ENCODE peak calls at places on chromosomes 13 and 19, in ten cellular contexts. Y is thoracic aorta, P is stomach, J is lower leg skin, K is left ventricle myocardium inferior, W is GM13976, D is right atrium auricular region, T is NB4, A is transverse colon, I is epithelial cell of esophagus. C is an unnamed sample.

GRCh38 chr13:48181482-48182145 is 51.4 kb upstream of the ITM2B start:
- DNase-seq in Y (no peak), J (no peak), K (no peak), T (no peak), D (no peak), A (no peak), W (no peak), P (no peak), I (no peak), C (no peak)

GRCh38 chr13:75587679-75588078 is 38.1 kb downstream of the UCHL3 start:
- DNase-seq in K (no peak), W (no peak), P (no peak), D (no peak), A (no peak), T (peak), Y (no peak), I (peak), J (no peak), C (no peak)

GRCh38 chr19:2775556-2776430 is 7.3 kb downstream of the SGTA start:
- DNase-seq in J (peak), W (peak), T (peak), I (no peak), P (peak), D (peak), Y (no peak), K (peak), A (peak), C (no peak)

GRCh38 chr19:13819242-13819641 is 24.0 kb downstream of the ZSWIM4 start:
- DNase-seq in K (no peak), W (no peak), I (no peak), J (no peak), D (no peak), P (no peak), Y (no peak), T (no peak), A (no peak), C (no peak)

GRCh38 chr13:46561691-46562090 is 8.7 kb downstream of the LRCH1 start:
- DNase-seq in T (no peak), Y (no peak), D (no peak), J (no peak), I (no peak), P (no peak), A (no peak), K (no peak), W (no peak), C (no peak)

GRCh38 chr13:26558074-26558805 is 757 bp downstream of the WASF3 start:
- DNase-seq in Y (no peak), D (no peak), T (no peak), A (no peak), J (no peak), W (peak), P (no peak), I (peak), K (peak), C (no peak)

GRCh38 chr13:30997697-30998547 is 65.5 kb downstream of the TEX26 start:
- DNase-seq in K (peak), I (peak), D (no peak), A (no peak), Y (no peak), T (no peak), J (no peak), W (no peak), P (no peak), C (no peak)

GRCh38 chr19:58182577-58182988 is 278 bp upstream of the ZNF274 start:
- DNase-seq in T (peak), J (peak), K (no peak), I (no peak), Y (no peak), A (no peak), P (no peak), D (no peak), W (peak), C (no peak)

GRCh38 chr19:13699786-13700185 is 64.5 kb upstream of the MRI1 start:
- DNase-seq in Y (no peak), J (no peak), P (no peak), K (no peak), T (no peak), A (no peak), W (no peak), I (no peak), D (no peak), C (no peak)

GRCh38 chr13:34678154-34678553 is 263.9 kb upstream of the NBEA start:
- DNase-seq in I (peak), D (no peak), T (no peak), K (no peak), A (no peak), J (no peak), Y (no peak), P (no peak), W (no peak), C (peak)

GRCh38 chr19:49117677-49118564 is 1.0 kb downstream of the C19orf73 start:
- DNase-seq in K (peak), A (no peak), P (no peak), W (no peak), J (no peak), T (no peak), I (no peak), D (no peak), Y (no peak), C (no peak)

GRCh38 chr13:21039097-21039800 is 22.1 kb downstream of the LATS2 start:
- DNase-seq in A (no peak), I (no peak), D (no peak), P (no peak), J (no peak), T (peak), K (no peak), W (no peak), Y (no peak), C (no peak)

GRCh38 chr13:23899555-23899954 is 2.3 kb upstream of the C1QTNF9B start:
- DNase-seq in T (peak), A (no peak), D (no peak), K (no peak), I (peak), P (no peak), W (peak), J (no peak), Y (no peak), C (peak)

GRCh38 chr19:51327066-51327985 is 14.6 kb downstream of the VSIG10L start:
- DNase-seq in J (no peak), A (peak), T (peak), K (peak), Y (no peak), D (no peak), P (peak), W (peak), I (peak), C (no peak)

GRCh38 chr13:59435024-59435423 is 728.7 kb downstream of the DIAPH3 start:
- DNase-seq in P (no peak), I (no peak), A (no peak), Y (no peak), K (no peak), J (no peak), W (no peak), T (no peak), D (no peak), C (no peak)

GRCh38 chr19:31260171-31260933 is 88.9 kb downstream of the TSHZ3 start:
- DNase-seq in D (no peak), W (no peak), K (no peak), Y (no peak), I (no peak), J (no peak), A (no peak), P (peak), T (no peak), C (no peak)

GRCh38 chr13:21695536-21695935 is 24.7 kb downstream of the FGF9 start:
- DNase-seq in I (no peak), D (no peak), W (no peak), J (no peak), T (no peak), K (no peak), P (no peak), A (no peak), Y (no peak), C (no peak)

GRCh38 chr13:98290261-98290660 is 113.2 kb upstream of the RNF113B start:
- DNase-seq in I (no peak), Y (no peak), J (no peak), W (no peak), P (no peak), T (no peak), D (no peak), A (no peak), K (no peak), C (no peak)

GRCh38 chr19:12090807-12091206 is 26.3 kb downstream of the ZNF844 start:
- DNase-seq in W (peak), D (peak), P (peak), K (peak), J (peak), A (peak), I (peak), Y (peak), T (peak), C (peak)

GRCh38 chr13:77062097-77062496 is 35.1 kb upstream of the FBXL3 start:
- DNase-seq in K (no peak), P (no peak), Y (no peak), T (no peak), W (no peak), A (no peak), I (no peak), D (no peak), J (no peak), C (peak)

GRCh38 chr13:83232626-83233025 is 649.6 kb downstream of the SLITRK1 start:
- DNase-seq in A (no peak), I (no peak), W (no peak), K (no peak), Y (no peak), J (no peak), T (no peak), P (no peak), D (no peak), C (no peak)

GRCh38 chr19:49436381-49437017 is 4.8 kb downstream of the SLC17A7 start:
- DNase-seq in Y (no peak), I (no peak), J (no peak), T (no peak), K (no peak), P (no peak), A (no peak), D (no peak), W (peak), C (no peak)

GRCh38 chr13:27172495-27172842 is 858 bp upstream of the USP12 start:
- DNase-seq in A (no peak), Y (no peak), K (no peak), T (peak), J (no peak), D (no peak), I (peak), P (no peak), W (no peak), C (peak)

GRCh38 chr13:110520431-110521295 is 40.9 kb downstream of the RAB20 start:
- DNase-seq in A (peak), J (peak), T (peak), Y (peak), W (no peak), P (peak), K (peak), D (peak), I (no peak), C (no peak)

GRCh38 chr19:29248332-29248844 is 35.4 kb upstream of the UQCRFS1 start:
- DNase-seq in W (no peak), I (no peak), A (no peak), P (no peak), J (no peak), D (no peak), Y (no peak), K (no peak), T (no peak), C (no peak)

GRCh38 chr13:99307247-99307646 is at the start of gene GPR183:
- DNase-seq in A (no peak), T (peak), P (no peak), Y (no peak), W (peak), J (no peak), K (no peak), I (peak), D (no peak), C (peak)

GRCh38 chr19:46748325-46749109 is 2.3 kb upstream of the STRN4 start:
- DNase-seq in P (peak), W (no peak), T (peak), A (peak), Y (no peak), D (no peak), K (peak), J (no peak), I (peak), C (peak)

GRCh38 chr19:18098891-18099622 is 1.5 kb downstream of the MAST3 start:
- DNase-seq in K (no peak), I (no peak), A (peak), D (no peak), J (no peak), Y (no peak), T (no peak), W (peak), P (peak), C (no peak)

GRCh38 chr13:113369881-113370280 is 6.0 kb upstream of the GRTP1 start:
- DNase-seq in A (no peak), P (peak), J (no peak), W (no peak), D (peak), Y (no peak), T (no peak), K (no peak), I (no peak), C (no peak)

GRCh38 chr19:3359850-3360493 is 6.4 kb upstream of the NFIC start:
- DNase-seq in T (peak), J (no peak), A (no peak), D (no peak), P (no peak), K (no peak), I (peak), W (peak), Y (no peak), C (no peak)

GRCh38 chr13:25085125-25085742 is 10.7 kb upstream of the PABPC3 start:
- DNase-seq in Y (no peak), T (peak), I (peak), A (peak), D (no peak), W (peak), K (no peak), P (peak), J (no peak), C (peak)

GRCh38 chr13:39602277-39602613 is 748 bp downstream of the LHFPL6 start:
- DNase-seq in A (no peak), P (no peak), W (peak), J (no peak), T (peak), D (no peak), Y (no peak), I (no peak), K (no peak), C (peak)
- TF ChIP-seq CTCF in A (no peak), P (no peak), W (no peak), J (no peak), T (peak), D (no peak), Y (no peak), I (no peak), K (no peak), C (no peak)

GRCh38 chr19:48006762-48007161 is 12.3 kb downstream of the ELSPBP1 start:
- DNase-seq in Y (no peak), J (no peak), T (peak), D (no peak), I (no peak), W (no peak), A (no peak), K (no peak), P (no peak), C (no peak)
- TF ChIP-seq CTCF in Y (no peak), J (no peak), T (peak), D (no peak), I (peak), W (no peak), A (no peak), K (no peak), P (no peak), C (peak)

DNA sequence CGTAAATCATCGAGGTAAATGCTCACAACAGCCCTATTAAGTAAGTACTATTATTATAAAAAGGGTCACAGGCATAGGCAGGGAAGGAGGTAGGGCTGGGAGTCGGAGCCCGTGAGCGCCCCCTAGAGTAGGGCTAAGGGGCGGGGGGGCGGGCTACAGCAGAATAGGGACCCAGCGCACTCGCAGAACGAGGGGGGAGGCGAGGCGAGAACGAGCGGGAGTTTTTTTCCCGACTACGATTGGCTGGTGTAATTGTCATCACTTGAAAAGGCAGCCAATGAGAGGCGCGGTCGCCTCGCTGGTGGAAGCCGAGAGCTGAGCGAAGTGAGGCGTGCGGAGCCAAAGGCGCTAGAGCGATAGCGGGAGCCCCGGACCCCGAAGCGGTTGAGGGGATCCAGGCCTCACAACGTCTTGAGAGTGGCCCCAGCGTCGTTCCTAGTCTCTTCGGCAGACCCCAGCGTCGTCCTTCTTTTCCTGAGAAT is 24.2 kb downstream of the KEAP1 start:
- DNase-seq in A (peak), T (peak), K (peak), D (peak), J (peak), W (peak), P (peak), Y (peak), I (peak), C (peak)
- TF ChIP-seq CTCF in A (no peak), T (peak), K (peak), D (peak), J (no peak), W (no peak), P (peak), Y (peak), I (peak), C (peak)

GRCh38 chr19:44904426-44904994 is 1.1 kb upstream of the APOE start:
- DNase-seq in P (no peak), D (no peak), A (no peak), J (no peak), Y (no peak), K (no peak), T (peak), W (no peak), I (no peak), C (no peak)
- TF ChIP-seq CTCF in P (no peak), D (no peak), A (no peak), J (no peak), Y (no peak), K (no peak), T (no peak), W (no peak), I (peak), C (peak)

C was measured in HFFc6.